ENCODE peak calls at places on chromosomes 4 and X, in four cellular contexts. E is choroid plexus epithelial cell, I is esophagus squamous epithelium, A is foreskin fibroblast. D is an unnamed sample.

GRCh38 chr4:2806392-2807355 is 13.8 kb downstream of the SH3BP2 start:
- DNase-seq in A (peak), I (no peak), E (peak), D (no peak)

GRCh38 chr4:13178621-13179020 is 305.5 kb downstream of the RAB28 start:
- DNase-seq in A (no peak), E (no peak), I (no peak), D (no peak)

GRCh38 chr4:78829296-78829695 is 53.1 kb downstream of the BMP2K start:
- DNase-seq in A (peak), I (no peak), E (peak), D (no peak)

GRCh38 chr4:4248885-4249203 is 821 bp upstream of the TMEM128 start:
- DNase-seq in E (peak), I (no peak), A (no peak), D (no peak)

GRCh38 chr4:76752911-76753494 is 144.9 kb downstream of the SOWAHB start:
- DNase-seq in E (peak), I (no peak), A (peak), D (peak)

GRCh38 chr4:153780221-153780620 is 8.7 kb downstream of the SFRP2 start:
- DNase-seq in E (no peak), A (peak), I (no peak), D (no peak)

GRCh38 chrX:39898147-39898546 is 199.6 kb downstream of the BCOR start:
- DNase-seq in A (no peak), E (no peak), I (no peak), D (no peak)

GRCh38 chr4:40887690-40888089 is 137.9 kb downstream of the NSUN7 start:
- DNase-seq in E (peak), A (peak), I (no peak), D (no peak)

GRCh38 chr4:103370336-103370735 is 172.2 kb upstream of the CENPE start:
- DNase-seq in I (no peak), E (no peak), A (no peak), D (no peak)

GRCh38 chr4:182224192-182224850 is 18.9 kb upstream of the TENM3 start:
- DNase-seq in A (no peak), E (no peak), I (no peak), D (no peak)

GRCh38 chr4:120718979-120719566 is 203.5 kb downstream of the PRDM5 start:
- DNase-seq in A (peak), I (no peak), E (peak), D (no peak)

GRCh38 chrX:154468217-154468616 is 10.1 kb downstream of the PLXNA3 start:
- DNase-seq in A (no peak), E (no peak), I (no peak), D (no peak)

GRCh38 chrX:15815779-15816452 is 25.6 kb downstream of the ZRSR2 start:
- DNase-seq in A (peak), I (no peak), E (peak), D (no peak)

GRCh38 chrX:120790118-120790517 is 85.5 kb downstream of the CT47B1 start:
- DNase-seq in E (peak), A (peak), I (no peak), D (no peak)

GRCh38 chr4:56641494-56642051 is 39.5 kb downstream of the HOPX start:
- DNase-seq in A (peak), E (peak), I (no peak), D (peak)

GRCh38 chr4:42513748-42514490 is 116.6 kb downstream of the SHISA3 start:
- DNase-seq in I (no peak), E (no peak), A (no peak), D (no peak)

GRCh38 chr4:185712350-185713024 is 99.5 kb downstream of the SORBS2 start:
- DNase-seq in I (no peak), A (no peak), E (no peak), D (no peak)

GRCh38 chrX:97860206-97860605 is 976.5 kb downstream of the RPA4 start:
- DNase-seq in A (peak), E (peak), I (no peak), D (no peak)

GRCh38 chr4:69025191-69025998 is 70.9 kb upstream of the UGT2B7 start:
- DNase-seq in A (no peak), E (peak), I (no peak), D (no peak)

GRCh38 chrX:42839632-42840031 is 61.7 kb upstream of the PPP1R2C start:
- DNase-seq in E (no peak), A (no peak), I (no peak), D (no peak)

GRCh38 chr4:83454626-83455025 is 997 bp downstream of the HELQ start:
- DNase-seq in I (no peak), E (peak), A (peak), D (no peak)

GRCh38 chrX:69027181-69028005 is 137.9 kb downstream of the PJA1 start:
- DNase-seq in A (no peak), E (peak), I (no peak), D (peak)

GRCh38 chrX:80423000-80423399 is 2.8 kb downstream of the TENT5D start:
- DNase-seq in E (no peak), I (no peak), A (no peak), D (no peak)

GRCh38 chrX:102745513-102746133 is 25.1 kb downstream of the GPRASP3 start:
- DNase-seq in E (no peak), I (no peak), A (no peak), D (no peak)

GRCh38 chr4:12053951-12054350 is 625.3 kb upstream of the HS3ST1 start:
- DNase-seq in I (no peak), A (no peak), E (no peak), D (no peak)

GRCh38 chr4:165208741-165209388 is 1.5 kb downstream of the KLHL2 start:
- DNase-seq in I (no peak), E (peak), A (no peak), D (no peak)

GRCh38 chrX:5086388-5086787 is 1142.3 kb downstream of the NLGN4X start:
- DNase-seq in E (no peak), I (no peak), A (peak), D (no peak)

GRCh38 chr4:38842998-38843397 is 13.6 kb downstream of the TLR6 start:
- DNase-seq in E (no peak), A (no peak), I (no peak), D (no peak)

GRCh38 chr4:140005699-140006098 is 148.3 kb downstream of the MAML3 start:
- DNase-seq in I (no peak), E (no peak), A (no peak), D (no peak)

GRCh38 chrX:111616786-111617185 is 64.2 kb upstream of the ALG13 start:
- DNase-seq in A (no peak), E (no peak), I (no peak), D (no peak)

GRCh38 chrX:111615227-111615626 is 65.7 kb upstream of the ALG13 start:
- DNase-seq in A (no peak), E (no peak), I (no peak), D (no peak)
- TF ChIP-seq CTCF in A (no peak), E (no peak), I (no peak), D (no peak)

GRCh38 chr4:1513936-1514483 is 107.8 kb upstream of the NKX1-1 start:
- DNase-seq in E (no peak), A (no peak), I (no peak), D (no peak)
- H3K4me3 ChIP-seq in E (no peak), A (no peak), I (no peak), D (no peak)

GRCh38 chrX:79366888-79367749 is at the start of gene ITM2A:
- DNase-seq in A (peak), E (peak), I (no peak), D (no peak)
- TF ChIP-seq CTCF in A (no peak), E (no peak), I (no peak), D (no peak)

DNA sequence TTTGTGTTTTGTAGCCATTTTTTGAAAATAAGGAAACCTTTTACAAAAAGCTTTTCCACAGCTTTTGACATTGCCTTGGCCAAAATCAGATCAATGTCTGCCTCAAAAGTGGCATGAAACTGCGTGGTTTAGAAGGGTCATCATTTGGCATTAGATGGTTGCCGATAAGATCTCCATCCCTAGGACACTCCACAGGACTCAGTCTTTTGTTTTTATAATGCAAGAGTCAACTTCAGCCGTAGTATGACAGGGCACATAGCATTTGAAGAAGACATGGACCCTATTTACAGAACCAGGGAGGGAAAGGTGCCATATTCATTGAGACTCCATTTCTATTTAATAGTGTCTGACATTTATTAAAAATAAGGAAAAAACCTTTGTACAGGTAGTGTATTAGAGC is 1.3 kb downstream of the RTL8A start:
- DNase-seq in A (no peak), I (no peak), E (no peak), D (no peak)
- H3K4me3 ChIP-seq in A (peak), I (peak), E (peak), D (peak)

DNA sequence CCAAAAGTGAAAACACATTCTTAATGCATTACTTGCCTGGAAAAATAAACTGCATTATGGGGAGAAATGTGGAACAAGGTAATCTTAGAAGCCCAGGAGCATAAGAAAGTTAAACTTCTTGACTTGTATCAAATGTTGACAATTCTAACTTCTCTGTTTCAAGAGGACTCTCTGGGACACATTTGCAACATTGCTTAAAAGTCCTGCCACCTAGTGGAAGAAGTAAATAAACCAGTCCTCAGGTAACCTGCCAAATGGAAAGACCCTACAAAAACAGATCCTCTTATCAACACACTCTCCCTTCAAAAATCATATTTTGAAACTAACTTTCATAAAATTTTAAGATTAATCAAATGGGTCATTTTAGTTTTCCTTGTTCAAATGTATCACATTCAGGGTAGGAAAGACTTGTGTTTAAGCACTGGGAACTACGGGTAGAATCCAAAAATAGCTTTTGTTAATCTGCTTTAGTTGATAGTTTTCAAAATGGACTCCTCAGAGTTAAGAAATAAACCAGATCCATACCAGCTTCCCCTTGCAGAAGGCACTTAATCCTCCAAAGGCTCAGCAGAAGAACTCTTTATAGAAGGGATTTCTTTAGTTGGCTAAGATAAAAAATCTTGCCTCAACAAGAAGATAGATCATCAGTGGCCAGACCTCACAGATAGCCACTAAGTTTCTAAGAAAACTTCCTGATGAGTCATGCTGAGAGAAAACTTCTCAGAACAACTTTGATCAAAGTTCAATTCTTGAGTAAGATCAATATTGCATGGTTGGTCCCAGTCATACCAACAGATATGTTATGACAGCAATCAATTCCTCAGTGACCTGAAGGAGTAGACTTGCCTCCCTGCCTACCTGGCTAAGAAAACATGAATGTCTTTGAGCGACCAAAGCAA is 141.7 kb downstream of the HHIP start:
- DNase-seq in I (no peak), E (peak), A (peak), D (peak)
- TF ChIP-seq CTCF in I (peak), E (peak), A (peak), D (peak)

GRCh38 chr4:85879518-85879917 is 404.6 kb downstream of the ARHGAP24 start:
- DNase-seq in A (no peak), I (no peak), E (no peak), D (no peak)
- H3K4me3 ChIP-seq in A (no peak), I (no peak), E (no peak), D (no peak)

GRCh38 chr4:168028970-168029610 is 63.2 kb upstream of the ANXA10 start:
- DNase-seq in E (no peak), I (no peak), A (peak), D (peak)

DNA sequence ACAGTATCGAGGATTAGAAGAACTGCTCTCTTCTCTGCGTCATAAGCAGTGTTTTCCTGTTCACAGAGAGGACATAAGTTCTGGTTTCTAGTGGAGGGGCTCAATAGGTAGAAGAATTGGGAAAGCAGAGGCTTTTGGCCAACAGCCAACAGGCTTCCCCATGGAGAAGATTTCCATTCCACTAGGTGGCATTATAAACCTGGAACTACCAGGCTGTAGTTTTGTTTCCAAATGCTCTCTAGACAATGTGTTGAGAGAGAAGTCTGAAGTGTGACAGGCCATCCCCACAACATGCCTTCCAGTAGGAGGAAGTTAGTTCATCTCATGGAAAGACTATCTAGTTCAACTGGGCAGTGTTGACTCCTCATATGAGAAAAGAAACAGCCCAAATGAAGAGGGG is 63.8 kb upstream of the ANXA10 start:
- DNase-seq in A (no peak), E (peak), I (no peak), D (peak)
- TF ChIP-seq CTCF in A (no peak), E (peak), I (peak), D (peak)

GRCh38 chrX:19885732-19886131 is 1.7 kb downstream of the SH3KBP1 start:
- DNase-seq in E (no peak), A (no peak), I (no peak), D (no peak)

GRCh38 chrX:19882066-19882775 is 5.2 kb downstream of the SH3KBP1 start:
- DNase-seq in E (no peak), A (no peak), I (no peak), D (no peak)

GRCh38 chrX:19886375-19886774 is 1.0 kb downstream of the SH3KBP1 start:
- DNase-seq in A (no peak), I (no peak), E (no peak), D (no peak)

GRCh38 chrX:19881559-19881958 is 5.8 kb downstream of the SH3KBP1 start:
- DNase-seq in E (no peak), A (no peak), I (no peak), D (no peak)

DNA sequence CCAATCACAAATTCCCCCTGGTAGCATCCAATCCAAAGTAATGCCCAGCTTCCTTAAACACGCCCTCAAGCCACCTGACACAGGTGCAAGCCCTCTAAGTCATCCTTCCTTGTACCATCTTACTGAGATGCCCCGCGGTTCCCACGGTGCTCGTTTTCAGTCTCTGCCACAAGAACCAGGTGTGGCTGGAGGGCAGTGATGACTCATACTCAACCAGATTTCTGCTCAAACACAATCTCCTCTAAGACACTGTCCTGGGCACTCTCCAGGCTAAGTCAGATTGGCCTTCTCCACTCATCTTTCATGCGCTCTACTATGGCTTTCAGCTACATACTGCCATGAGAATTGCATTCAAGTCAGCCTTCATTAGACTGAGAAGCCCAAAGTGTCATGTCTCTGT is 3.5 kb downstream of the SH3KBP1 start:
- DNase-seq in A (no peak), I (no peak), E (no peak), D (no peak)
- H3K4me3 ChIP-seq in A (no peak), I (no peak), E (no peak), D (no peak)

DNA sequence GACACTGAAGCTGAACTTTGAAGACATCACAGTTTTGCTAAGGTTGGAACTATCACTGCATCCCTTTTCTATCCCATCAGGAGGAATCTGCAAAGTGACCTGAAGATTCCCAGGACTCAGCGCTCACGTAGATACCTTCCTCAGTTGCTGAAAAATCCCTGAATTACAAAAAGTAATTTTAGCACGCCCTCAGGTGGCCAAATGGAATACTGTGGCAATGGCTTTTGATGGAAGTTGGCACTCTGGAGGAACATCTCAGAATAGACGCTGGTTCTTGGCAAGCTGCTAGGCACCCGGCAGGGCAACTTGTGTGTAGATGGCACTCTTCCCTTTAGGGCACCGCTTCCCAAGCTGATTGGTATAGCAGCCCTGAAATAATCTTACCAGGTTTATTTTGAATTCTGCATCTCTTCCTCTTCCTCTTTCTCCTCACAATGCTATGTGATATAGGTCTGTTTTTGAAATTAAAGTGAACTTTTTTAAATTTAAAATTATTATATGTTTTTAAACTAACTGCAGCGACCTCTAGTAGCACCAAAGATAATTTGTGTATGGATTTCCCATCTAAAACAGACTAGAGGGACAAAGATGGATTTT is 16.3 kb upstream of the ESX1 start:
- DNase-seq in I (no peak), A (peak), E (peak), D (peak)
- TF ChIP-seq CTCF in I (peak), A (peak), E (peak), D (peak)

GRCh38 chr4:174538876-174539250 is 16.6 kb upstream of the HPGD start:
- DNase-seq in I (no peak), A (no peak), E (no peak), D (no peak)
- H3K4me3 ChIP-seq in I (no peak), A (no peak), E (no peak), D (no peak)

D was measured in HFF-Myc.